ENCODE peak calls at places on chromosomes 7 and 10, in five cellular contexts. U is GM12878, W is K562, A is HepG2, D is H1. Q is an unnamed sample.

GRCh38 chr10:95569368-95569767 is 8.2 kb upstream of the SORBS1 start:
- DNase-seq in U (no peak), W (no peak), A (no peak), D (no peak), Q (no peak)

GRCh38 chr7:90626011-90626410 is 29.9 kb downstream of the CDK14 start:
- DNase-seq in U (no peak), W (no peak), A (no peak), D (no peak), Q (no peak)

GRCh38 chr10:108496131-108496530 is 1331.6 kb upstream of the SORCS1 start:
- DNase-seq in U (no peak), W (no peak), A (no peak), D (no peak), Q (no peak)

GRCh38 chr10:43585046-43585445 is 10.6 kb upstream of the ZNF239 start:
- DNase-seq in U (no peak), W (no peak), A (no peak), D (no peak), Q (no peak)

GRCh38 chr7:11450246-11450645 is 381.8 kb downstream of the THSD7A start:
- DNase-seq in U (no peak), W (no peak), A (no peak), D (no peak), Q (no peak)

GRCh38 chr10:114697061-114697598 is 39.1 kb upstream of the ABLIM1 start:
- DNase-seq in U (no peak), W (no peak), A (no peak), D (no peak), Q (no peak)

GRCh38 chr10:74419491-74420466 is 268.8 kb downstream of the ADK start:
- DNase-seq in U (peak; percentile 5), W (peak; percentile 53), A (no peak), D (no peak), Q (peak; percentile 10)

GRCh38 chr7:135981958-135982646 is 4.9 kb upstream of the MTPN start:
- DNase-seq in U (no peak), W (no peak), A (no peak), D (no peak), Q (no peak)

GRCh38 chr7:25624837-25625236 is 396.6 kb upstream of the NPVF start:
- DNase-seq in U (no peak), W (no peak), A (no peak), D (no peak), Q (no peak)

GRCh38 chr10:9010093-9010492 is 955.6 kb downstream of the GATA3 start:
- DNase-seq in U (no peak), W (no peak), A (no peak), D (no peak), Q (no peak)

GRCh38 chr10:33335550-33335799 is 1.0 kb upstream of the NRP1 start:
- DNase-seq in U (no peak), W (no peak), A (no peak), D (no peak), Q (no peak)

GRCh38 chr10:75097666-75098285 is 13.7 kb upstream of the SAMD8 start:
- DNase-seq in U (no peak), W (no peak), A (peak; percentile 20), D (no peak), Q (no peak)

GRCh38 chr7:121084748-121085336 is 96.3 kb downstream of the CPED1 start:
- DNase-seq in U (no peak), W (no peak), A (peak; percentile 24), D (no peak), Q (no peak)

GRCh38 chr7:41315764-41316163 is 387.1 kb downstream of the INHBA start:
- DNase-seq in U (no peak), W (no peak), A (no peak), D (peak; percentile 83), Q (no peak)

GRCh38 chr7:91843831-91844230 is 36.7 kb downstream of the MTERF1 start:
- DNase-seq in U (peak; percentile 5), W (no peak), A (no peak), D (no peak), Q (no peak)

GRCh38 chr7:25105911-25106310 is 19.1 kb downstream of the CYCS start:
- DNase-seq in U (no peak), W (no peak), A (no peak), D (no peak), Q (no peak)

GRCh38 chr10:89792187-89792586 is 90.8 kb downstream of the KIF20B start:
- DNase-seq in U (no peak), W (no peak), A (no peak), D (no peak), Q (no peak)

GRCh38 chr7:151428393-151429231 is 11.3 kb downstream of the CRYGN start:
- DNase-seq in U (no peak), W (no peak), A (peak; percentile 27), D (peak; percentile 45), Q (no peak)

GRCh38 chr10:30368065-30368718 is 19.1 kb upstream of the MTPAP start:
- DNase-seq in U (no peak), W (no peak), A (no peak), D (peak; percentile 44), Q (no peak)
- TF ChIP-seq JUND in U (no peak), W (no peak), A (no peak), D (no peak), Q (no peak)

DNA sequence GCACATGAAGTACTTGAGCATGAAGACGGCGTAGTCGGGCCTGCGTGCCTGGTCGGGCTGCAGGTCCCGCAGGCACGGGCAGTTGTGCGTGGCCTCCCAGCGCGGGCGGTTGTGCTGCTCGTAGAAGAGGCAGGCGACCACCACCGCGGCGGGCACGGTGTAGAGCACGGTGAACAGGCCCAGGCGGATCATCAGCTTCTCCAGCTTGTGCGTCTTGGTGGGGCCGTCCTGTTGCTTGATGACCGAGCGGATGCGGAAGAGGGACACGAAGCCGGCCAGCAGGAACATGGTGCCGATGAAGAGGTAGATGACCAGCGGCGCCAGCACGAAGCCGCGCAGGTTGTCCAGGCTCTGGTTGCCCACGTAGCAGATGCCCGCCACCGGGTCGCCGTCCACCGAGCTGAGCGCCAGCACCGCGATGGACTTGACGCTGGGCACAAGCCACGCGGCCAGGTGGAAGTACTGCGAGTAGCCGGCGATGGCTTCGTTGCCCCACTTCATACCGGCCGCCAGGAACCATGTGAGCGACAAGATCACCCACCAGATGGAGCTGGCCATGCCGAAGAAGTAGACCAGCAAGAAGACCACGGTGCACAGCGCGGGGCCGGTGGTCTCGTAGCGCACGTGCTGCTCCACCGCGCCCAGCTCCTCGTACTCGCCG is 2.3 kb downstream of the FZD8 start:
- DNase-seq in U (no peak), W (no peak), A (no peak), D (peak; percentile 76), Q (no peak)
- TF ChIP-seq ZNF274 in U (no peak), W (no peak), A (no peak), D (no peak), Q (no peak)

DNA sequence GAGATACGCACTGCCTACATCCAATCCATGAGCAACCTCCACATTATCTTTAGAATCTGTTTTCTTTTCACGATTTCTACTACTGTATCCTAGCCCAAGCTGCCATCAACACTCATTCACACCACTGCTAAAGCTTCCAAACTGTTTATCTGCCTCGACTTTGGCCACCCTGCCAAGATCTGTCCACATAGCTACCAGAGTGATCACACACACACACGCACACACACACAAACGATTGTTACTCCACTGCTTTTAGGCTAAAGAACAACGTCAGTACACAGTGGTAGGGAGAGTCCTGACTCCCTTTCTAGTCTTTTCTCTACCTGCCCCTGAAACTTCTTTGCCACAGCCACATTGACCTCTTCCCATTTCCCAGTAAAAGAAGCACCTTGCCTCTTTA is 142.0 kb downstream of the CCDC71L start:
- DNase-seq in U (no peak), W (no peak), A (no peak), D (no peak), Q (no peak)
- TF ChIP-seq YY1 in U (no peak), W (no peak), A (no peak), D (no peak), Q (no peak)

DNA sequence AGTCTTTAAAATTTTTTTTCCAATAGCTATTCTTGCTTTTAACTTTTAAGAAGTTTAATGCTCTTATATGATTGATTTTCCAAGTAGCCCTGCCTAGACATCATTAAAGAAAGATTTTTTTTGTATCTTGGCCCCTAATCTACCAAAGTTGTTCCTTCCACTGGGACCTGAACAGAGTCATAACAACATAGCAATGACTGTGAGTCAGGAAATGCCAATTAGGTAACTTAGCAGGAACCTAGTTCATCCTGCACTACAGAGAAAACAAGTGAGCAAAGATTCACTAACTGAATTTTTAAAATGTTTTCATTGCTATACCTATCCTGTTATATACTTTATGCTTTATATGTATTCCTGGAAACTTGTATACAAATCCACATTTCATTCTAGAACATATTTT is 284.7 kb downstream of the BICC1 start:
- DNase-seq in U (no peak), W (no peak), A (no peak), D (no peak), Q (no peak)
- TF ChIP-seq JUND in U (no peak), W (no peak), A (no peak), D (no peak), Q (no peak)

GRCh38 chr7:137642467-137642866 is 204.3 kb downstream of the DGKI start:
- DNase-seq in U (no peak), W (no peak), A (no peak), D (no peak), Q (no peak)
- TF ChIP-seq ZNF274 in U (no peak), W (no peak), A (no peak), D (no peak), Q (no peak)

DNA sequence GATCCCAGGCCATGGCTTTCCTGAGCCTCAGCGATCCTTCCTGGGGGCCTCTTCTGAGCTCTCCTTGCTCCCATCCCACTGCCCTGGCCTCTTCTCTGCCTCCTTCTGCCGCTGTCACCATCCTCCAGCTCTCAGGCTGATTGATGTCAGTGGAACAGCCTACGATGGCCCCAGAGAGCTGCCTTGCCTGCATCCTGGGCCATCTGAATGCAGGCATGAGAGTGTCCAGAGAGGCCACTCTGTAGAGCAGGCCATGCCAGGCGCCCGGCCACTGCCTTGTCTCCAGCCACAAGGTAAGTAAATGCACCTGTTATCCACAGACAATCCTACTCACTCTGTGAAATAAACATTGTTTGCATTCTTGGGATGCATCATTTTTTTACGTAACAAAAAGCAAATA is 171.4 kb upstream of the PPP2R2D start:
- DNase-seq in U (no peak), W (no peak), A (no peak), D (no peak), Q (no peak)
- TF ChIP-seq YY1 in U (no peak), W (no peak), A (no peak), D (no peak), Q (no peak)

DNA sequence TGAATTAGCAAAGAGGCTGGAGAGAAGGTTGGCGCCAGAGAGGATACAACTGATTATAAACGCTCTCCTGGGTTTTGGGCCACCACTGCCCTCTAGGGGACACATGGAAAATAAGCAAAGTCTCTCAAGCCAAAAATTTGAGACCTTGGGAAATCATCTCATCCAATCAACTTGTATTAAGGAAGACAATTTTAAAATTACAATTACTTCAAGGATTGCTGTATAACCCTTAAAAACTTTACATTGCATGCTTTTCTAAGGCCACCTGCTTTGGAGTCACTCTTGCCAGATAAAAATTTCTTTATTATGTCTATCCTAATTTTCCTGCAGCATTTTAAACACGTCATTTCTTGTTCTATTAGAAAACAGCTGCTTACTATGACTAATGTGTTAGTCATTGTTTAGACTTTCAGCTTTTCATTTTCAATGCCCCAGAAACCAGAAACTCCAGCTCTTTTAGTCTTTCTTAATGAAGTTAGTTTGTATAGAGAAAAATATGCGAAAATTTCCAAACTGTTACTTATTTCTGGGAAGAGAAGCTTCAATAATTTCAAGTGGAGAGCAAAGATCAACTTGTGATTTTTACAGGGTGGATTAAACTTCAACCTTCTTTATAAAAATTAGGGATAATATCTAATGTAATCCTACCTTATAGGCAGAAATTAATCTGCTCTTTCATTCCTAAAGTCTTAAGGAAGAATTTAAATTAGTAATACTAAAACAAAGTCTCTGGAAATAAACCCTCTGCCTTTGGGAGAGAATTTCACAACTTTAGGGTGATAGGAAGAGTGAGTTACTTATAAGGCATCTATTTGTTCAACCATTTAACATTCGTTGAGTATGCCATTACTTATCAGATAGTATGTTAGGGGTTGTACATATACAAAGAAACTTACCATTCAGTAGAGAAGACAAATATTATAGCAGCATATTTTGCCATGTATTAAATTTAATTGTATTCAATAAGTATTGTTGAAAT is 20.6 kb upstream of the RHOBTB1 start:
- DNase-seq in U (no peak), W (peak; percentile 74), A (peak; percentile 63), D (no peak), Q (peak; percentile 73)
- TF ChIP-seq JUND in U (no peak), W (peak; percentile 78), A (no peak), D (no peak), Q (peak; percentile 74)